ENCODE peak calls at places on chromosomes 6 and 20, in seven cellular contexts. P, E, U, Q, B, Z and S are unnamed samples.

GRCh38 chr20:63173552-63174191 is 42.3 kb downstream of the YTHDF1 start:
- DNase-seq in P (no peak), E (no peak), U (no peak), Q (no peak), B (no peak), Z (no peak), S (no peak)

GRCh38 chr6:16760536-16761468 is at the start of gene ATXN1:
- DNase-seq in P (no peak), E (peak; percentile 31), U (peak; percentile 6), Q (peak; percentile 80), B (peak; percentile 82), Z (peak; percentile 87), S (no peak)

GRCh38 chr6:144278659-144279314 is 6.3 kb upstream of the UTRN start:
- DNase-seq in P (no peak), E (no peak), U (no peak), Q (no peak), B (no peak), Z (no peak), S (no peak)

GRCh38 chr6:169110934-169111602 is 142.6 kb downstream of the THBS2 start:
- DNase-seq in P (no peak), E (no peak), U (no peak), Q (no peak), B (no peak), Z (no peak), S (no peak)

GRCh38 chr6:111843347-111844147 is 29.7 kb downstream of the FYN start:
- DNase-seq in P (no peak), E (peak; percentile 49), U (no peak), Q (no peak), B (no peak), Z (no peak), S (no peak)

GRCh38 chr20:46631212-46631869 is 19.9 kb downstream of the SLC13A3 start:
- DNase-seq in P (no peak), E (no peak), U (no peak), Q (peak; percentile 30), B (peak; percentile 40), Z (no peak), S (no peak)

GRCh38 chr6:35363293-35363750 is 21.0 kb downstream of the PPARD start:
- DNase-seq in P (no peak), E (no peak), U (no peak), Q (peak; percentile 66), B (peak; percentile 77), Z (peak; percentile 51), S (no peak)

GRCh38 chr6:2476376-2476775 is 231.0 kb upstream of the GMDS start:
- DNase-seq in P (peak; percentile 71), E (no peak), U (no peak), Q (peak; percentile 66), B (no peak), Z (no peak), S (no peak)